ENCODE peak calls at places on chromosomes 5 and 9, in four cellular contexts. Z is activated CD4-positive, alpha-beta T cell treated with anti-CD3 and anti-CD28 coated beads for 1 hour; E is NCI-H1105 treated with DMSO at 0.1 percent for 48 hours; V is cerebellar cortex. Y is an unnamed sample.

GRCh38 chr5:39132128-39132447 is 57.9 kb upstream of the RICTOR start:
- DNase-seq in Z (no peak), E (no peak), V (no peak), Y (no peak)

GRCh38 chr9:137320555-137321384 is 18.7 kb upstream of the NRARP start:
- DNase-seq in Z (no peak), E (no peak), V (no peak), Y (no peak)

GRCh38 chr5:169302491-169303118 is 1.7 kb upstream of the SLIT3 start:
- DNase-seq in Z (no peak), E (peak), V (peak), Y (peak)

GRCh38 chr9:7936201-7936600 is 136.6 kb upstream of the DMAC1 start:
- DNase-seq in Z (no peak), E (no peak), V (peak), Y (peak)

GRCh38 chr9:89357331-89358197 is 39.3 kb downstream of the SECISBP2 start:
- DNase-seq in Z (no peak), E (no peak), V (no peak), Y (no peak)

GRCh38 chr9:76395381-76395780 is 1.2 kb upstream of the RFK start:
- DNase-seq in Z (no peak), E (no peak), V (no peak), Y (no peak)

GRCh38 chr5:94503677-94504076 is 114.7 kb downstream of the KIAA0825 start:
- DNase-seq in Z (no peak), E (no peak), V (peak), Y (peak)

GRCh38 chr9:136196465-136197371 is 8.2 kb downstream of the LHX3 start:
- DNase-seq in Z (no peak), E (no peak), V (no peak), Y (no peak)

GRCh38 chr9:73523391-73523790 is 371.7 kb downstream of the ANXA1 start:
- DNase-seq in Z (no peak), E (no peak), V (no peak), Y (no peak)

GRCh38 chr5:75335952-75336624 is 932 bp upstream of the HMGCR start:
- DNase-seq in Z (no peak), E (peak), V (peak), Y (peak)

GRCh38 chr5:16549491-16550233 is 67.1 kb downstream of the RETREG1 start:
- DNase-seq in Z (no peak), E (no peak), V (no peak), Y (no peak)

GRCh38 chr9:93099551-93100264 is 3.7 kb downstream of the CARD19 start:
- DNase-seq in Z (no peak), E (no peak), V (peak), Y (no peak)

GRCh38 chr9:81250041-81250440 is 439.3 kb downstream of the TLE1 start:
- DNase-seq in Z (no peak), E (no peak), V (no peak), Y (no peak)

GRCh38 chr5:50667653-50668403 is 1.4 kb downstream of the PARP8 start:
- DNase-seq in Z (peak), E (peak), V (peak), Y (no peak)